ENCODE peak calls at places on chromosomes 1 and 21, in five cellular contexts. K, G, E, B and U are unnamed samples. For H3K27me3, the result is how much of the 10 kb centered on the place peaks cover.

GRCh38 chr1:206604861-206605260 is 7.4 kb downstream of the EIF2D start:
- DNase-seq in G (no peak), K (no peak), B (no peak), E (no peak), U (no peak)

GRCh38 chr1:23667411-23667810 is 24.2 kb upstream of the RPL11 start:
- DNase-seq in K (no peak), G (no peak), E (no peak), B (no peak), U (no peak)

GRCh38 chr1:86388777-86389176 is 7.3 kb downstream of the ODF2L start:
- DNase-seq in K (no peak), G (no peak), B (no peak), E (no peak), U (no peak)

GRCh38 chr21:45875881-45876280 is 105.7 kb upstream of the COL6A1 start:
- DNase-seq in E (no peak), K (no peak), B (no peak), G (no peak), U (no peak)

GRCh38 chr1:82962658-82963057 is 1036.3 kb downstream of the TTLL7 start:
- DNase-seq in B (no peak), K (no peak), G (no peak), E (no peak), U (no peak)

GRCh38 chr1:68449901-68450300 is at the start of gene RPE65:
- DNase-seq in E (no peak), G (no peak), K (no peak), B (no peak), U (no peak)

GRCh38 chr1:34162852-34163766 is 1.9 kb downstream of the CSMD2 start:
- DNase-seq in K (peak), B (peak), G (no peak), E (no peak), U (no peak)

GRCh38 chr1:31396633-31397351 is 16.2 kb upstream of the SERINC2 start:
- DNase-seq in K (no peak), E (no peak), G (no peak), B (no peak), U (no peak)

GRCh38 chr1:55980574-55980973 is 598.8 kb downstream of the PLPP3 start:
- DNase-seq in K (no peak), E (no peak), B (no peak), G (no peak), U (no peak)

GRCh38 chr1:11064942-11065341 is 5.1 kb upstream of the SRM start:
- DNase-seq in K (no peak), E (no peak), B (no peak), G (no peak), U (no peak)

GRCh38 chr1:53944469-53945182 is 873 bp downstream of the IFT25 start:
- DNase-seq in E (no peak), K (no peak), G (no peak), B (no peak), U (no peak)

GRCh38 chr1:47724427-47724999 is 272.7 kb downstream of the TRABD2B start:
- DNase-seq in E (no peak), G (no peak), B (no peak), K (no peak), U (no peak)

GRCh38 chr21:18499761-18500376 is 96.3 kb upstream of the TMPRSS15 start:
- DNase-seq in E (no peak), B (no peak), K (no peak), G (peak), U (no peak)

GRCh38 chr1:223419561-223419960 is 26.3 kb downstream of the CCDC185 start:
- DNase-seq in K (no peak), E (no peak), B (no peak), G (no peak), U (no peak)

GRCh38 chr1:201715801-201716741 is 112.9 kb upstream of the IPO9 start:
- DNase-seq in K (peak), E (no peak), G (no peak), B (no peak), U (no peak)

GRCh38 chr1:89198500-89199072 is at the start of gene GBP4:
- DNase-seq in B (peak), G (peak), E (peak), K (no peak), U (peak)

GRCh38 chr1:245999697-246000637 is 507.1 kb downstream of the SMYD3 start:
- DNase-seq in K (no peak), G (no peak), E (no peak), B (no peak), U (no peak)

GRCh38 chr1:10824821-10825540 is 28.5 kb upstream of the CASZ1 start:
- DNase-seq in E (no peak), G (no peak), K (no peak), B (no peak), U (no peak)

GRCh38 chr1:244365821-244366220 is 85.9 kb downstream of the ADSS2 start:
- DNase-seq in B (no peak), G (no peak), E (no peak), K (no peak), U (no peak)

GRCh38 chr1:58932820-58933598 is 149.2 kb upstream of the JUN start:
- DNase-seq in K (peak), E (no peak), B (peak), G (no peak), U (peak)

GRCh38 chr1:1543706-1544099 is 3.3 kb upstream of the TMEM240 start:
- DNase-seq in G (no peak), B (peak), E (no peak), K (no peak), U (no peak)

GRCh38 chr1:11458811-11459275 is 20.1 kb upstream of the DISP3 start:
- DNase-seq in B (no peak), E (no peak), K (no peak), G (no peak), U (no peak)

GRCh38 chr1:31671556-31672201 is 27.0 kb upstream of the PEF1 start:
- DNase-seq in K (no peak), G (no peak), E (no peak), B (no peak), U (no peak)

GRCh38 chr1:186819140-186819539 is 9.6 kb upstream of the PLA2G4A start:
- DNase-seq in B (no peak), K (no peak), G (no peak), E (no peak), U (no peak)

GRCh38 chr1:119636500-119637089 is 11.5 kb downstream of the ZNF697 start:
- DNase-seq in E (no peak), B (no peak), K (no peak), G (no peak), U (no peak)

GRCh38 chr1:48203287-48203900 is 19.1 kb upstream of the SLC5A9 start:
- DNase-seq in E (no peak), K (no peak), G (no peak), B (no peak), U (no peak)

GRCh38 chr1:117433943-117434342 is 66.7 kb downstream of the MAN1A2 start:
- DNase-seq in G (no peak), B (no peak), K (no peak), E (no peak), U (no peak)

GRCh38 chr1:12648741-12649140 is 4.9 kb downstream of the AADACL4 start:
- DNase-seq in E (no peak), G (no peak), K (no peak), B (no peak), U (no peak)

GRCh38 chr1:217525773-217526490 is 105.0 kb downstream of the GPATCH2 start:
- DNase-seq in K (no peak), G (no peak), E (no peak), B (no peak), U (no peak)

GRCh38 chr1:186404454-186405051 is 28.9 kb downstream of the ODR4 start:
- DNase-seq in E (no peak), G (no peak), K (no peak), B (no peak), U (peak)

GRCh38 chr1:201488817-201489581 is 17.9 kb downstream of the CSRP1 start:
- DNase-seq in E (no peak), G (no peak), K (peak), B (peak), U (no peak)

GRCh38 chr1:33420870-33421775 is 9.8 kb downstream of the PHC2 start:
- DNase-seq in K (no peak), E (no peak), G (no peak), B (no peak), U (no peak)

GRCh38 chr1:18055181-18055580 is 52.4 kb upstream of the IGSF21 start:
- DNase-seq in B (no peak), K (no peak), G (no peak), E (no peak), U (no peak)
- H3K27me3 ChIP-seq in B (under half), K (half or more), G (under half), E (under half), U (under half)

GRCh38 chr21:44658913-44659595 is 1.3 kb downstream of the KRTAP12-3 start:
- DNase-seq in E (no peak), K (no peak), G (no peak), B (no peak), U (no peak)
- H3K4me3 ChIP-seq in E (no peak), K (no peak), G (peak), B (no peak), U (peak)

GRCh38 chr1:181103404-181103803 is 14.9 kb downstream of the IER5 start:
- DNase-seq in G (no peak), E (no peak), B (no peak), K (peak), U (no peak)
- H3K27me3 ChIP-seq in G (under half), E (under half), B (under half), K (under half), U (under half)

GRCh38 chr1:104932949-104933679 is 1183.4 kb downstream of the AMY1C start:
- DNase-seq in E (no peak), B (no peak), K (no peak), G (no peak), U (no peak)
- H3K4me3 ChIP-seq in E (no peak), B (no peak), K (no peak), G (no peak), U (no peak)

GRCh38 chr1:167083871-167084270 is 6.3 kb downstream of the GPA33 start:
- DNase-seq in G (no peak), K (no peak), B (no peak), E (no peak), U (no peak)

GRCh38 chr1:167084739-167085138 is 5.4 kb downstream of the GPA33 start:
- DNase-seq in B (no peak), E (no peak), K (no peak), G (no peak), U (no peak)

GRCh38 chr1:167083066-167083682 is 7.0 kb downstream of the GPA33 start:
- DNase-seq in B (no peak), E (no peak), K (no peak), G (no peak), U (no peak)

GRCh38 chr1:167082511-167083027 is 7.6 kb downstream of the GPA33 start:
- DNase-seq in B (no peak), K (no peak), G (no peak), E (no peak), U (no peak)

GRCh38 chr1:167081594-167081993 is 8.6 kb downstream of the GPA33 start:
- DNase-seq in E (no peak), K (no peak), G (no peak), B (no peak), U (no peak)
- H3K27me3 ChIP-seq in E (under half), K (under half), G (under half), B (under half), U (under half)